ENCODE peak calls at places on chromosome 21, in six cellular contexts. One of them, this sample, is unnamed.

GRCh38 chr21:45515241-45516061 is 26.8 kb downstream of the SLC19A1 start:
- DNase-seq in left ventricle myocardium inferior: peak; percentile 3
- DNase-seq in AG10803: no peak
- DNase-seq in IMR-90: no peak
- DNase-seq in HepG2: no peak
- DNase-seq in cardiac fibroblast: no peak
- DNase-seq in this sample: no peak

GRCh38 chr21:15397258-15397657 is 332.5 kb upstream of the NRIP1 start:
- DNase-seq in left ventricle myocardium inferior: no peak
- DNase-seq in AG10803: no peak
- DNase-seq in IMR-90: no peak
- DNase-seq in HepG2: peak; percentile 2
- DNase-seq in cardiac fibroblast: no peak
- DNase-seq in this sample: no peak

GRCh38 chr21:45997495-45998275 is 16.1 kb downstream of the COL6A1 start:
- DNase-seq in left ventricle myocardium inferior: peak; percentile 15
- DNase-seq in AG10803: no peak
- DNase-seq in IMR-90: no peak
- DNase-seq in HepG2: no peak
- DNase-seq in cardiac fibroblast: no peak
- DNase-seq in this sample: no peak

GRCh38 chr21:21268061-21268471 is 269.9 kb downstream of the NCAM2 start:
- DNase-seq in left ventricle myocardium inferior: no peak
- DNase-seq in AG10803: no peak
- DNase-seq in IMR-90: peak; percentile 4
- DNase-seq in HepG2: no peak
- DNase-seq in cardiac fibroblast: no peak
- DNase-seq in this sample: peak; percentile 24

GRCh38 chr21:46005081-46005480 is 23.5 kb downstream of the COL6A1 start:
- DNase-seq in left ventricle myocardium inferior: peak; percentile 10
- DNase-seq in AG10803: no peak
- DNase-seq in IMR-90: no peak
- DNase-seq in HepG2: no peak
- DNase-seq in cardiac fibroblast: no peak
- DNase-seq in this sample: no peak

GRCh38 chr21:37665230-37666024 is 250.8 kb downstream of the KCNJ6 start:
- DNase-seq in left ventricle myocardium inferior: no peak
- DNase-seq in AG10803: peak; percentile 28
- DNase-seq in IMR-90: no peak
- DNase-seq in HepG2: no peak
- DNase-seq in cardiac fibroblast: peak; percentile 57
- DNase-seq in this sample: no peak

GRCh38 chr21:15098908-15099307 is 34.1 kb upstream of the NRIP1 start:
- DNase-seq in left ventricle myocardium inferior: no peak
- DNase-seq in AG10803: no peak
- DNase-seq in IMR-90: no peak
- DNase-seq in HepG2: no peak
- DNase-seq in cardiac fibroblast: no peak
- DNase-seq in this sample: no peak

GRCh38 chr21:45341779-45342178 is 54.1 kb upstream of the POFUT2 start:
- DNase-seq in left ventricle myocardium inferior: no peak
- DNase-seq in AG10803: no peak
- DNase-seq in IMR-90: no peak
- DNase-seq in HepG2: no peak
- DNase-seq in cardiac fibroblast: peak; percentile 52
- DNase-seq in this sample: no peak

GRCh38 chr21:33668620-33669019 is 26.3 kb downstream of the ITSN1 start:
- DNase-seq in left ventricle myocardium inferior: no peak
- DNase-seq in AG10803: no peak
- DNase-seq in IMR-90: no peak
- DNase-seq in HepG2: no peak
- DNase-seq in cardiac fibroblast: no peak
- DNase-seq in this sample: no peak

GRCh38 chr21:46294647-46295176 is 8.6 kb downstream of the YBEY start:
- DNase-seq in left ventricle myocardium inferior: peak; percentile 29
- DNase-seq in AG10803: peak; percentile 69
- DNase-seq in IMR-90: peak; percentile 68
- DNase-seq in HepG2: no peak
- DNase-seq in cardiac fibroblast: peak; percentile 47
- DNase-seq in this sample: no peak

GRCh38 chr21:45599146-45599581 is 44.4 kb upstream of the PCBP3 start:
- DNase-seq in left ventricle myocardium inferior: no peak
- DNase-seq in AG10803: no peak
- DNase-seq in IMR-90: no peak
- DNase-seq in HepG2: no peak
- DNase-seq in cardiac fibroblast: no peak
- DNase-seq in this sample: no peak

GRCh38 chr21:17785403-17785788 is 33.8 kb downstream of the C21orf91 start:
- DNase-seq in left ventricle myocardium inferior: no peak
- DNase-seq in AG10803: no peak
- DNase-seq in IMR-90: no peak
- DNase-seq in HepG2: no peak
- DNase-seq in cardiac fibroblast: no peak
- DNase-seq in this sample: no peak

GRCh38 chr21:46622226-46622625 is 13.2 kb upstream of the PRMT2 start:
- DNase-seq in left ventricle myocardium inferior: peak; percentile 42
- DNase-seq in AG10803: no peak
- DNase-seq in IMR-90: no peak
- DNase-seq in HepG2: peak; percentile 94
- DNase-seq in cardiac fibroblast: peak; percentile 15
- DNase-seq in this sample: peak; percentile 63

GRCh38 chr21:39527664-39528381 is 76.1 kb downstream of the SH3BGR start:
- DNase-seq in left ventricle myocardium inferior: no peak
- DNase-seq in AG10803: no peak
- DNase-seq in IMR-90: no peak
- DNase-seq in HepG2: peak; percentile 67
- DNase-seq in cardiac fibroblast: no peak
- DNase-seq in this sample: no peak

GRCh38 chr21:37220433-37220980 is 46.6 kb downstream of the VPS26C start:
- DNase-seq in left ventricle myocardium inferior: no peak
- DNase-seq in AG10803: peak; percentile 47
- DNase-seq in IMR-90: peak; percentile 50
- DNase-seq in HepG2: peak; percentile 48
- DNase-seq in cardiac fibroblast: peak; percentile 59
- DNase-seq in this sample: no peak

GRCh38 chr21:37374026-37374425 is 7.5 kb downstream of the DYRK1A start:
- DNase-seq in left ventricle myocardium inferior: no peak
- DNase-seq in AG10803: no peak
- DNase-seq in IMR-90: peak; percentile 72
- DNase-seq in HepG2: no peak
- DNase-seq in cardiac fibroblast: peak; percentile 50
- DNase-seq in this sample: no peak

GRCh38 chr21:17371470-17371869 is 141.4 kb upstream of the CXADR start:
- DNase-seq in left ventricle myocardium inferior: no peak
- DNase-seq in AG10803: peak; percentile 1
- DNase-seq in IMR-90: peak; percentile 74
- DNase-seq in HepG2: no peak
- DNase-seq in cardiac fibroblast: peak; percentile 69
- DNase-seq in this sample: peak; percentile 61

GRCh38 chr21:42163511-42163863 is 55.5 kb upstream of the ABCG1 start:
- DNase-seq in left ventricle myocardium inferior: no peak
- DNase-seq in AG10803: no peak
- DNase-seq in IMR-90: no peak
- DNase-seq in HepG2: no peak
- DNase-seq in cardiac fibroblast: no peak
- DNase-seq in this sample: no peak

GRCh38 chr21:42165901-42166300 is 53.0 kb upstream of the ABCG1 start:
- DNase-seq in left ventricle myocardium inferior: no peak
- DNase-seq in AG10803: no peak
- DNase-seq in IMR-90: no peak
- DNase-seq in HepG2: no peak
- DNase-seq in cardiac fibroblast: no peak
- DNase-seq in this sample: no peak

GRCh38 chr21:42164818-42165217 is 54.1 kb upstream of the ABCG1 start:
- DNase-seq in left ventricle myocardium inferior: no peak
- DNase-seq in AG10803: no peak
- DNase-seq in IMR-90: no peak
- DNase-seq in HepG2: no peak
- DNase-seq in cardiac fibroblast: no peak
- DNase-seq in this sample: no peak

GRCh38 chr21:42162831-42163510 is 56.0 kb upstream of the ABCG1 start:
- DNase-seq in left ventricle myocardium inferior: no peak
- DNase-seq in AG10803: no peak
- DNase-seq in IMR-90: no peak
- DNase-seq in HepG2: no peak
- DNase-seq in cardiac fibroblast: no peak
- DNase-seq in this sample: no peak

GRCh38 chr21:42164064-42164789 is 54.7 kb upstream of the ABCG1 start:
- DNase-seq in left ventricle myocardium inferior: peak; percentile 61
- DNase-seq in AG10803: no peak
- DNase-seq in IMR-90: no peak
- DNase-seq in HepG2: peak; percentile 24
- DNase-seq in cardiac fibroblast: peak; percentile 30
- DNase-seq in this sample: no peak
- TF ChIP-seq CTCF in left ventricle myocardium inferior: peak; percentile 78
- TF ChIP-seq CTCF in AG10803: no peak
- TF ChIP-seq CTCF in IMR-90: no peak
- TF ChIP-seq CTCF in HepG2: peak; percentile 78
- TF ChIP-seq CTCF in cardiac fibroblast: peak; percentile 44
- TF ChIP-seq CTCF in this sample: peak; percentile 50

DNA sequence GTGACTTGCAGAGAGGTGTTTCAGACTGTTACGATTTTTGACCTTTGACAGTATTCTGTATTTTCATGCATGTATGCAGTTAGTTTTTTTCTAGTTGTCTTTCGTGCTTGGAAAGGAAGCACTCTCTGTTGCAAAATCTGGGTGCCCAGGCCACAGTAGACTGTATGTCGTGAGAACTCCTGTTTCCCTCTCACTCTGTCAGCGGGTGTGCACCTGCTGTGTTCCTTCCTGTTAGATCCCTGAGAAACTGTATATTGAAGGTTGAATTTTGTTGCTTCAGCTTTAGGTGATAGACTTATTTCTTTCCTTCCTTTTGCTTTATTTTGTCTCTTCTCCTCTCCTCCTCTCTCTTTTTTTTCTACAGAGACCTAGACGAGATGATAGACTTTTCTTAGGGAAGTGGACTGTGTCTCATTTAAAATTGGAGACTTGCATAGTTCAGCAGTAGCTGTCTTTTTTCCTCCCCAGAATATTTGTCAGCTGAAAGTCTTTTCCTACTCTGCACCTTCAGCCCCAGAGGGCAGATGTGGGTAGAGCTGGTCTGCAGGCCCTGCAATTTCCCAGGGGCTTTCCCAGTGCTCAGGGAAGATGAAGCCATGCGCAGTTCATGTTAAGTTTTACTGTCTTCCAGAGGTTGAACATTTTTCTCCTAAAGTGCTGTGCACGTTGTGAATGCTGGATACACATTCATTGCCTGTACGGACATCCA is 1.4 kb downstream of the TRAPPC10 start:
- DNase-seq in left ventricle myocardium inferior: no peak
- DNase-seq in AG10803: peak; percentile 8
- DNase-seq in IMR-90: peak; percentile 4
- DNase-seq in HepG2: no peak
- DNase-seq in cardiac fibroblast: peak; percentile 11
- DNase-seq in this sample: no peak
- H3K4me3 ChIP-seq in left ventricle myocardium inferior: peak overlapping the region; percentile 98
- H3K4me3 ChIP-seq in AG10803: peak overlapping the region; percentile 70
- H3K4me3 ChIP-seq in IMR-90: peak overlapping the region; percentile 92
- H3K4me3 ChIP-seq in HepG2: peak overlapping the region; percentile 83
- H3K4me3 ChIP-seq in cardiac fibroblast: peak overlapping the region; percentile 71
- H3K4me3 ChIP-seq in this sample: peak overlapping the region; percentile 76

GRCh38 chr21:42626171-42626570 is 27.2 kb upstream of the PDE9A start:
- DNase-seq in left ventricle myocardium inferior: no peak
- DNase-seq in AG10803: no peak
- DNase-seq in IMR-90: no peak
- DNase-seq in HepG2: no peak
- DNase-seq in cardiac fibroblast: no peak
- DNase-seq in this sample: no peak

GRCh38 chr21:42622284-42622683 is 31.1 kb upstream of the PDE9A start:
- DNase-seq in left ventricle myocardium inferior: no peak
- DNase-seq in AG10803: no peak
- DNase-seq in IMR-90: no peak
- DNase-seq in HepG2: no peak
- DNase-seq in cardiac fibroblast: no peak
- DNase-seq in this sample: no peak

GRCh38 chr21:42624936-42625335 is 28.5 kb upstream of the PDE9A start:
- DNase-seq in left ventricle myocardium inferior: no peak
- DNase-seq in AG10803: no peak
- DNase-seq in IMR-90: no peak
- DNase-seq in HepG2: no peak
- DNase-seq in cardiac fibroblast: no peak
- DNase-seq in this sample: no peak

GRCh38 chr21:42623684-42624083 is 29.7 kb upstream of the PDE9A start:
- DNase-seq in left ventricle myocardium inferior: no peak
- DNase-seq in AG10803: no peak
- DNase-seq in IMR-90: no peak
- DNase-seq in HepG2: no peak
- DNase-seq in cardiac fibroblast: no peak
- DNase-seq in this sample: no peak

GRCh38 chr21:42624095-42624830 is 29.2 kb upstream of the PDE9A start:
- DNase-seq in left ventricle myocardium inferior: no peak
- DNase-seq in AG10803: no peak
- DNase-seq in IMR-90: no peak
- DNase-seq in HepG2: peak; percentile 62
- DNase-seq in cardiac fibroblast: no peak
- DNase-seq in this sample: no peak
- TF ChIP-seq CTCF in left ventricle myocardium inferior: no peak
- TF ChIP-seq CTCF in AG10803: no peak
- TF ChIP-seq CTCF in IMR-90: no peak
- TF ChIP-seq CTCF in HepG2: no peak
- TF ChIP-seq CTCF in cardiac fibroblast: no peak
- TF ChIP-seq CTCF in this sample: no peak

GRCh38 chr21:31162079-31162699 is 123.9 kb upstream of the KRTAP19-8 start:
- DNase-seq in left ventricle myocardium inferior: no peak
- DNase-seq in AG10803: no peak
- DNase-seq in IMR-90: no peak
- DNase-seq in HepG2: no peak
- DNase-seq in cardiac fibroblast: no peak
- DNase-seq in this sample: no peak

GRCh38 chr21:31159808-31160207 is 121.5 kb upstream of the KRTAP19-8 start:
- DNase-seq in left ventricle myocardium inferior: no peak
- DNase-seq in AG10803: no peak
- DNase-seq in IMR-90: no peak
- DNase-seq in HepG2: no peak
- DNase-seq in cardiac fibroblast: no peak
- DNase-seq in this sample: no peak

GRCh38 chr21:31158789-31159581 is 120.7 kb upstream of the KRTAP19-8 start:
- DNase-seq in left ventricle myocardium inferior: no peak
- DNase-seq in AG10803: no peak
- DNase-seq in IMR-90: peak; percentile 26
- DNase-seq in HepG2: no peak
- DNase-seq in cardiac fibroblast: peak; percentile 51
- DNase-seq in this sample: no peak

GRCh38 chr21:31162827-31163226 is 124.6 kb upstream of the KRTAP19-8 start:
- DNase-seq in left ventricle myocardium inferior: no peak
- DNase-seq in AG10803: peak; percentile 23
- DNase-seq in IMR-90: peak; percentile 70
- DNase-seq in HepG2: no peak
- DNase-seq in cardiac fibroblast: no peak
- DNase-seq in this sample: no peak

DNA sequence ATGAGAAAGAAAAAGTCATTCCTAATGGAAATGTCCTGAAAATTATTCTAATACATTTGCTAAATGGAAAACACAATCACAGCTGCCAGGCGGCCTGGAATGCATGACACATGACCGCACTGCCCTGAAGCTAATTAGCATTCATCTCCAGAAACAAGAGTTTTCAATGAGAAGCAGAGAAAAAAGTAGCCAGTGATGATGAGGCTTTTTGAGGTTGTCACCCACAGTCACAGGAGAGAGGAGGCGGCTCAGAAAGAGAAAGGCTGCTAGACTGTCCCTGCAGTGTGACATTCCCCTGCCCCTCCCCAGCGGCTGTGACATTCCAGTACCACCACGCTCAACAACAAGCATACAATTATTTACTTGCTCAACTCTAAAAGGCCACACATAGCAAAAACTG is 122.9 kb upstream of the KRTAP19-8 start:
- DNase-seq in left ventricle myocardium inferior: no peak
- DNase-seq in AG10803: peak; percentile 55
- DNase-seq in IMR-90: peak; percentile 15
- DNase-seq in HepG2: no peak
- DNase-seq in cardiac fibroblast: no peak
- DNase-seq in this sample: peak; percentile 27
- H3K4me3 ChIP-seq in left ventricle myocardium inferior: no peak overlapping the region
- H3K4me3 ChIP-seq in AG10803: no peak overlapping the region
- H3K4me3 ChIP-seq in IMR-90: no peak overlapping the region
- H3K4me3 ChIP-seq in HepG2: no peak overlapping the region
- H3K4me3 ChIP-seq in cardiac fibroblast: no peak overlapping the region
- H3K4me3 ChIP-seq in this sample: peak overlapping the region; percentile 55